ENCODE peak calls at places on chromosomes 11 and 22, in eight cellular contexts. P, E, W, U, Y, O, I and C are unnamed samples.

GRCh38 chr22:38735465-38736256 is 20.1 kb downstream of the SUN2 start:
- DNase-seq in P (no peak), E (no peak), W (no peak), U (no peak), Y (no peak), O (no peak), I (no peak), C (no peak)

GRCh38 chr11:120579601-120580000 is 68.1 kb downstream of the GRIK4 start:
- DNase-seq in P (no peak), E (peak; percentile 13), W (no peak), U (no peak), Y (no peak), O (no peak), I (no peak), C (no peak)

GRCh38 chr22:49006207-49007012 is 821.3 kb downstream of the BRD1 start:
- DNase-seq in P (no peak), E (no peak), W (no peak), U (no peak), Y (no peak), O (no peak), I (peak; percentile 33), C (no peak)

GRCh38 chr11:116339306-116339705 is 433.5 kb downstream of the BUD13 start:
- DNase-seq in P (no peak), E (no peak), W (peak; percentile 20), U (no peak), Y (no peak), O (no peak), I (no peak), C (no peak)

GRCh38 chr11:86952933-86953637 is 2.1 kb downstream of the FZD4 start:
- DNase-seq in P (no peak), E (no peak), W (no peak), U (no peak), Y (no peak), O (no peak), I (no peak), C (no peak)

GRCh38 chr22:41619979-41620645 is 731 bp downstream of the DESI1 start:
- DNase-seq in P (no peak), E (peak; percentile 80), W (peak; percentile 64), U (no peak), Y (peak; percentile 50), O (peak; percentile 75), I (peak; percentile 62), C (peak; percentile 33)

GRCh38 chr11:41245184-41245583 is 214.3 kb downstream of the LRRC4C start:
- DNase-seq in P (no peak), E (peak; percentile 43), W (no peak), U (no peak), Y (no peak), O (peak; percentile 33), I (peak; percentile 38), C (no peak)

GRCh38 chr22:23713696-23714595 is 23.1 kb downstream of the RGL4 start:
- DNase-seq in P (no peak), E (no peak), W (no peak), U (no peak), Y (no peak), O (no peak), I (no peak), C (no peak)

GRCh38 chr11:57424137-57424801 is 2.7 kb downstream of the SLC43A3 start:
- DNase-seq in P (no peak), E (no peak), W (no peak), U (no peak), Y (no peak), O (no peak), I (no peak), C (no peak)

GRCh38 chr11:124752471-124753100 is 531 bp upstream of the VSIG2 start:
- DNase-seq in P (no peak), E (no peak), W (no peak), U (no peak), Y (no peak), O (no peak), I (no peak), C (no peak)

GRCh38 chr11:109037856-109038780 is 373.2 kb downstream of the DDX10 start:
- DNase-seq in P (no peak), E (no peak), W (no peak), U (no peak), Y (no peak), O (no peak), I (peak; percentile 48), C (no peak)

GRCh38 chr22:22753526-22754267 is 109.3 kb downstream of the GGTLC2 start:
- DNase-seq in P (no peak), E (peak; percentile 63), W (peak; percentile 79), U (no peak), Y (peak; percentile 40), O (peak; percentile 79), I (peak; percentile 64), C (peak; percentile 74)

GRCh38 chr11:119288219-119288618 is 28.7 kb downstream of the MCAM start:
- DNase-seq in P (no peak), E (no peak), W (no peak), U (no peak), Y (no peak), O (no peak), I (no peak), C (no peak)

GRCh38 chr11:96307748-96308133 is 35.3 kb downstream of the MAML2 start:
- DNase-seq in P (peak; percentile 91), E (no peak), W (no peak), U (no peak), Y (peak; percentile 69), O (no peak), I (no peak), C (peak; percentile 77)